ENCODE peak calls at places on chromosomes 11 and 22, in ten cellular contexts. One of them, this sample, is unnamed.

GRCh38 chr11:66906077-66906929 is 49.4 kb downstream of the LRFN4 start:
- DNase-seq in ureter: no peak
- DNase-seq in activated CD8-positive, alpha-beta memory T cell treated with anti-CD3 and anti-CD28 coated beads, Interleukin-2, amount 10 ng/mL, durations not matched to agents 7 days and 5 days: no peak
- DNase-seq in A549: peak; percentile 61
- DNase-seq in lung microvascular endothelial cell: peak; percentile 36
- DNase-seq in fibroblast of the aortic adventitia: peak; percentile 75
- DNase-seq in CD4-positive, alpha-beta memory T cell: no peak
- DNase-seq in activated naive CD4-positive, alpha-beta T cell: no peak
- DNase-seq in hippocampal formation: no peak
- DNase-seq in Daoy: peak; percentile 50
- DNase-seq in this sample: peak; percentile 66

GRCh38 chr11:88420165-88420781 is 82.7 kb upstream of the CTSC start:
- DNase-seq in fibroblast of the aortic adventitia: peak; percentile 90
- DNase-seq in CD4-positive, alpha-beta memory T cell: no peak
- DNase-seq in A549: no peak
- DNase-seq in lung microvascular endothelial cell: peak; percentile 19
- DNase-seq in ureter: no peak
- DNase-seq in Daoy: no peak
- DNase-seq in hippocampal formation: no peak
- DNase-seq in activated CD8-positive, alpha-beta memory T cell treated with anti-CD3 and anti-CD28 coated beads, Interleukin-2, amount 10 ng/mL, durations not matched to agents 7 days and 5 days: no peak
- DNase-seq in activated naive CD4-positive, alpha-beta T cell: no peak
- DNase-seq in this sample: peak; percentile 96

GRCh38 chr11:133790995-133791394 is 54.3 kb downstream of the SPATA19 start:
- DNase-seq in ureter: no peak
- DNase-seq in hippocampal formation: no peak
- DNase-seq in lung microvascular endothelial cell: no peak
- DNase-seq in fibroblast of the aortic adventitia: no peak
- DNase-seq in CD4-positive, alpha-beta memory T cell: no peak
- DNase-seq in Daoy: no peak
- DNase-seq in activated CD8-positive, alpha-beta memory T cell treated with anti-CD3 and anti-CD28 coated beads, Interleukin-2, amount 10 ng/mL, durations not matched to agents 7 days and 5 days: no peak
- DNase-seq in activated naive CD4-positive, alpha-beta T cell: no peak
- DNase-seq in A549: no peak
- DNase-seq in this sample: no peak

GRCh38 chr11:112255075-112255739 is 5.5 kb downstream of the PLET1 start:
- DNase-seq in A549: no peak
- DNase-seq in activated CD8-positive, alpha-beta memory T cell treated with anti-CD3 and anti-CD28 coated beads, Interleukin-2, amount 10 ng/mL, durations not matched to agents 7 days and 5 days: no peak
- DNase-seq in fibroblast of the aortic adventitia: peak; percentile 73
- DNase-seq in hippocampal formation: no peak
- DNase-seq in activated naive CD4-positive, alpha-beta T cell: no peak
- DNase-seq in ureter: no peak
- DNase-seq in Daoy: peak; percentile 66
- DNase-seq in lung microvascular endothelial cell: peak; percentile 90
- DNase-seq in CD4-positive, alpha-beta memory T cell: no peak
- DNase-seq in this sample: peak; percentile 84

GRCh38 chr22:17097062-17097461 is 12.3 kb downstream of the IL17RA start:
- DNase-seq in fibroblast of the aortic adventitia: no peak
- DNase-seq in hippocampal formation: no peak
- DNase-seq in A549: no peak
- DNase-seq in activated naive CD4-positive, alpha-beta T cell: no peak
- DNase-seq in activated CD8-positive, alpha-beta memory T cell treated with anti-CD3 and anti-CD28 coated beads, Interleukin-2, amount 10 ng/mL, durations not matched to agents 7 days and 5 days: no peak
- DNase-seq in CD4-positive, alpha-beta memory T cell: no peak
- DNase-seq in ureter: no peak
- DNase-seq in lung microvascular endothelial cell: no peak
- DNase-seq in Daoy: no peak
- DNase-seq in this sample: no peak

GRCh38 chr11:91857194-91857593 is 367.4 kb upstream of the FAT3 start:
- DNase-seq in fibroblast of the aortic adventitia: no peak
- DNase-seq in hippocampal formation: no peak
- DNase-seq in Daoy: no peak
- DNase-seq in lung microvascular endothelial cell: no peak
- DNase-seq in CD4-positive, alpha-beta memory T cell: no peak
- DNase-seq in activated naive CD4-positive, alpha-beta T cell: no peak
- DNase-seq in activated CD8-positive, alpha-beta memory T cell treated with anti-CD3 and anti-CD28 coated beads, Interleukin-2, amount 10 ng/mL, durations not matched to agents 7 days and 5 days: no peak
- DNase-seq in ureter: no peak
- DNase-seq in A549: no peak
- DNase-seq in this sample: peak; percentile 34

GRCh38 chr11:9825315-9825714 is 161.4 kb downstream of the SWAP70 start:
- DNase-seq in Daoy: peak; percentile 30
- DNase-seq in fibroblast of the aortic adventitia: peak; percentile 54
- DNase-seq in CD4-positive, alpha-beta memory T cell: no peak
- DNase-seq in lung microvascular endothelial cell: peak; percentile 87
- DNase-seq in activated CD8-positive, alpha-beta memory T cell treated with anti-CD3 and anti-CD28 coated beads, Interleukin-2, amount 10 ng/mL, durations not matched to agents 7 days and 5 days: no peak
- DNase-seq in hippocampal formation: no peak
- DNase-seq in activated naive CD4-positive, alpha-beta T cell: no peak
- DNase-seq in A549: no peak
- DNase-seq in ureter: no peak
- DNase-seq in this sample: peak; percentile 85

GRCh38 chr22:24807284-24807950 is 1.4 kb downstream of the SGSM1 start:
- DNase-seq in activated CD8-positive, alpha-beta memory T cell treated with anti-CD3 and anti-CD28 coated beads, Interleukin-2, amount 10 ng/mL, durations not matched to agents 7 days and 5 days: no peak
- DNase-seq in ureter: no peak
- DNase-seq in Daoy: no peak
- DNase-seq in activated naive CD4-positive, alpha-beta T cell: no peak
- DNase-seq in fibroblast of the aortic adventitia: no peak
- DNase-seq in lung microvascular endothelial cell: no peak
- DNase-seq in CD4-positive, alpha-beta memory T cell: no peak
- DNase-seq in hippocampal formation: no peak
- DNase-seq in A549: peak; percentile 22
- DNase-seq in this sample: peak; percentile 30

GRCh38 chr11:46252373-46252914 is 25.0 kb upstream of the CREB3L1 start:
- DNase-seq in activated CD8-positive, alpha-beta memory T cell treated with anti-CD3 and anti-CD28 coated beads, Interleukin-2, amount 10 ng/mL, durations not matched to agents 7 days and 5 days: no peak
- DNase-seq in hippocampal formation: no peak
- DNase-seq in ureter: no peak
- DNase-seq in activated naive CD4-positive, alpha-beta T cell: no peak
- DNase-seq in fibroblast of the aortic adventitia: no peak
- DNase-seq in Daoy: no peak
- DNase-seq in lung microvascular endothelial cell: no peak
- DNase-seq in A549: no peak
- DNase-seq in CD4-positive, alpha-beta memory T cell: no peak
- DNase-seq in this sample: no peak

GRCh38 chr11:1598816-1599215 is 722 bp upstream of the KRTAP5-2 start:
- DNase-seq in activated naive CD4-positive, alpha-beta T cell: no peak
- DNase-seq in fibroblast of the aortic adventitia: no peak
- DNase-seq in lung microvascular endothelial cell: no peak
- DNase-seq in ureter: no peak
- DNase-seq in hippocampal formation: no peak
- DNase-seq in activated CD8-positive, alpha-beta memory T cell treated with anti-CD3 and anti-CD28 coated beads, Interleukin-2, amount 10 ng/mL, durations not matched to agents 7 days and 5 days: no peak
- DNase-seq in A549: no peak
- DNase-seq in CD4-positive, alpha-beta memory T cell: no peak
- DNase-seq in Daoy: peak; percentile 25
- DNase-seq in this sample: no peak

GRCh38 chr11:36265793-36266628 is 23.2 kb downstream of the COMMD9 start:
- DNase-seq in lung microvascular endothelial cell: peak; percentile 44
- DNase-seq in hippocampal formation: peak; percentile 19
- DNase-seq in activated naive CD4-positive, alpha-beta T cell: peak; percentile 51
- DNase-seq in A549: peak; percentile 55
- DNase-seq in CD4-positive, alpha-beta memory T cell: peak; percentile 38
- DNase-seq in fibroblast of the aortic adventitia: peak; percentile 52
- DNase-seq in activated CD8-positive, alpha-beta memory T cell treated with anti-CD3 and anti-CD28 coated beads, Interleukin-2, amount 10 ng/mL, durations not matched to agents 7 days and 5 days: peak; percentile 56
- DNase-seq in ureter: peak; percentile 55
- DNase-seq in Daoy: peak; percentile 55
- DNase-seq in this sample: peak; percentile 51

GRCh38 chr11:46333129-46333947 is 13.9 kb upstream of the DGKZ start:
- DNase-seq in Daoy: no peak
- DNase-seq in activated naive CD4-positive, alpha-beta T cell: peak; percentile 26
- DNase-seq in lung microvascular endothelial cell: no peak
- DNase-seq in activated CD8-positive, alpha-beta memory T cell treated with anti-CD3 and anti-CD28 coated beads, Interleukin-2, amount 10 ng/mL, durations not matched to agents 7 days and 5 days: no peak
- DNase-seq in hippocampal formation: no peak
- DNase-seq in ureter: no peak
- DNase-seq in CD4-positive, alpha-beta memory T cell: peak; percentile 40
- DNase-seq in fibroblast of the aortic adventitia: no peak
- DNase-seq in A549: no peak
- DNase-seq in this sample: no peak

GRCh38 chr22:43996170-43996980 is 27.7 kb upstream of the PARVB start:
- DNase-seq in hippocampal formation: no peak
- DNase-seq in ureter: peak; percentile 83
- DNase-seq in activated naive CD4-positive, alpha-beta T cell: peak; percentile 56
- DNase-seq in activated CD8-positive, alpha-beta memory T cell treated with anti-CD3 and anti-CD28 coated beads, Interleukin-2, amount 10 ng/mL, durations not matched to agents 7 days and 5 days: peak; percentile 82
- DNase-seq in lung microvascular endothelial cell: peak; percentile 74
- DNase-seq in CD4-positive, alpha-beta memory T cell: peak; percentile 66
- DNase-seq in fibroblast of the aortic adventitia: no peak
- DNase-seq in A549: no peak
- DNase-seq in Daoy: no peak
- DNase-seq in this sample: no peak

GRCh38 chr22:17888855-17889254 is 114.6 kb upstream of the BID start:
- DNase-seq in lung microvascular endothelial cell: peak; percentile 15
- DNase-seq in fibroblast of the aortic adventitia: no peak
- DNase-seq in Daoy: no peak
- DNase-seq in A549: no peak
- DNase-seq in hippocampal formation: no peak
- DNase-seq in CD4-positive, alpha-beta memory T cell: no peak
- DNase-seq in activated naive CD4-positive, alpha-beta T cell: no peak
- DNase-seq in ureter: no peak
- DNase-seq in activated CD8-positive, alpha-beta memory T cell treated with anti-CD3 and anti-CD28 coated beads, Interleukin-2, amount 10 ng/mL, durations not matched to agents 7 days and 5 days: no peak
- DNase-seq in this sample: no peak

GRCh38 chr11:88508808-88509581 is 171.5 kb upstream of the CTSC start:
- DNase-seq in activated CD8-positive, alpha-beta memory T cell treated with anti-CD3 and anti-CD28 coated beads, Interleukin-2, amount 10 ng/mL, durations not matched to agents 7 days and 5 days: peak; percentile 46
- DNase-seq in fibroblast of the aortic adventitia: no peak
- DNase-seq in ureter: no peak
- DNase-seq in hippocampal formation: no peak
- DNase-seq in lung microvascular endothelial cell: peak; percentile 57
- DNase-seq in CD4-positive, alpha-beta memory T cell: no peak
- DNase-seq in Daoy: no peak
- DNase-seq in A549: peak; percentile 10
- DNase-seq in activated naive CD4-positive, alpha-beta T cell: no peak
- DNase-seq in this sample: peak; percentile 22

GRCh38 chr22:34622602-34623001 is 443.4 kb upstream of the ISX start:
- DNase-seq in CD4-positive, alpha-beta memory T cell: no peak
- DNase-seq in lung microvascular endothelial cell: no peak
- DNase-seq in Daoy: no peak
- DNase-seq in ureter: no peak
- DNase-seq in A549: no peak
- DNase-seq in activated CD8-positive, alpha-beta memory T cell treated with anti-CD3 and anti-CD28 coated beads, Interleukin-2, amount 10 ng/mL, durations not matched to agents 7 days and 5 days: no peak
- DNase-seq in fibroblast of the aortic adventitia: no peak
- DNase-seq in hippocampal formation: no peak
- DNase-seq in activated naive CD4-positive, alpha-beta T cell: no peak
- DNase-seq in this sample: no peak

GRCh38 chr11:85705805-85706204 is 19.8 kb upstream of the CCDC89 start:
- DNase-seq in A549: no peak
- DNase-seq in Daoy: no peak
- DNase-seq in lung microvascular endothelial cell: no peak
- DNase-seq in CD4-positive, alpha-beta memory T cell: no peak
- DNase-seq in activated naive CD4-positive, alpha-beta T cell: no peak
- DNase-seq in hippocampal formation: no peak
- DNase-seq in activated CD8-positive, alpha-beta memory T cell treated with anti-CD3 and anti-CD28 coated beads, Interleukin-2, amount 10 ng/mL, durations not matched to agents 7 days and 5 days: no peak
- DNase-seq in ureter: no peak
- DNase-seq in fibroblast of the aortic adventitia: peak; percentile 41
- DNase-seq in this sample: peak; percentile 52